ENCODE peak calls at places on chromosomes 5 and 9, in four cellular contexts. O is amygdala; P is stimulated activated CD4-positive, alpha-beta T cell treated with anti-CD3 and anti-CD28 coated beads, Interleukin-2, amount 100 ng/mL, for 24 hours; Y is frontal cortex. G is an unnamed sample.

GRCh38 chr9:72665421-72665820 is 144.0 kb downstream of the TMC1 start:
- DNase-seq in Y (no peak), P (no peak), O (no peak), G (no peak)

GRCh38 chr9:138114501-138115245 is 237.1 kb downstream of the CACNA1B start:
- DNase-seq in P (no peak), O (no peak), Y (peak; percentile 1), G (no peak)

GRCh38 chr5:7849531-7850240 is 1.2 kb downstream of the CFAP90 start:
- DNase-seq in P (no peak), Y (peak; percentile 49), O (no peak), G (no peak)

GRCh38 chr5:35036536-35036935 is 11.2 kb downstream of the AGXT2 start:
- DNase-seq in Y (no peak), P (no peak), O (no peak), G (no peak)

GRCh38 chr5:1913578-1913977 is 30.9 kb upstream of the IRX4 start:
- DNase-seq in Y (no peak), P (no peak), O (no peak), G (no peak)

GRCh38 chr9:137314561-137315560 is 12.8 kb upstream of the NRARP start:
- DNase-seq in Y (peak; percentile 48), P (peak; percentile 15), O (no peak), G (no peak)

GRCh38 chr5:78841767-78842166 is 143.3 kb downstream of the ARSB start:
- DNase-seq in Y (no peak), O (no peak), P (no peak), G (no peak)

GRCh38 chr5:459562-460412 is 16.8 kb downstream of the EXOC3 start:
- DNase-seq in P (no peak), Y (no peak), O (no peak), G (no peak)

GRCh38 chr9:14419302-14419937 is 105.5 kb upstream of the NFIB start:
- DNase-seq in O (no peak), P (no peak), Y (no peak), G (no peak)

GRCh38 chr9:111348821-111349271 is 18.8 kb upstream of the OR2K2 start:
- DNase-seq in O (no peak), P (no peak), Y (no peak), G (no peak)

GRCh38 chr9:22170990-22171663 is 162.0 kb upstream of the CDKN2B start:
- DNase-seq in P (no peak), O (no peak), Y (no peak), G (peak; percentile 31)

GRCh38 chr9:71683598-71684235 is 84.6 kb downstream of the CEMIP2 start:
- DNase-seq in P (no peak), O (no peak), Y (no peak), G (no peak)

GRCh38 chr5:26023361-26023760 is 1015.0 kb downstream of the CDH9 start:
- DNase-seq in P (no peak), Y (no peak), O (no peak), G (no peak)

GRCh38 chr9:113221800-113222481 is 597 bp downstream of the SLC31A1 start:
- DNase-seq in O (no peak), P (no peak), Y (no peak), G (no peak)

GRCh38 chr5:81065492-81065891 is 105.3 kb downstream of the RASGRF2 start:
- DNase-seq in Y (no peak), P (no peak), O (no peak), G (no peak)

GRCh38 chr9:8750639-8751041 is 951.1 kb upstream of the DMAC1 start:
- DNase-seq in Y (no peak), P (no peak), O (no peak), G (no peak)

GRCh38 chr5:145840458-145841132 is 5.5 kb upstream of the PRELID2 start:
- DNase-seq in Y (no peak), O (no peak), P (no peak), G (no peak)

G was measured in stimulated activated naive B cell treated with anti-CD40 and anti-IgM and Interleukin-4, amounts not matched to agents 10 μg/mL and 1 μg/mL and 100 μg/mL, for 72 hours.